ENCODE peak calls at places on chromosomes 4 and X, in ten cellular contexts. S is stimulated activated CD4-positive, alpha-beta T cell treated with anti-CD3 and anti-CD28 coated beads, Interleukin-15, amount 100 ng/mL, for 1 hour; C is NCI-H524 treated with DMSO at 0.1 percent for 48 hours; E is AG04449; D is GDM1; X is MM.1S; Q is activated effector memory CD4-positive, alpha-beta T cell treated with anti-CD3 and anti-CD28 coated beads, Interleukin-2, amount 50 U/mL, for 16 hours; W is neural crest cell; A is amniotic stem cell; N is ELR. U is an unnamed sample.

GRCh38 chr4:77931452-77932135 is 69.0 kb downstream of the MRPL1 start:
- DNase-seq in X (no peak), D (no peak), Q (no peak), E (no peak), C (no peak), A (peak; percentile 10), W (no peak), S (no peak), N (peak; percentile 93), U (no peak)

GRCh38 chrX:16658284-16658683 is 8.3 kb downstream of the S100G start:
- DNase-seq in D (no peak), W (no peak), S (no peak), E (no peak), A (no peak), C (no peak), N (peak; percentile 87), X (no peak), Q (no peak), U (no peak)

GRCh38 chr4:182642831-182643230 is 274.4 kb downstream of the DCTD start:
- DNase-seq in N (peak; percentile 35), S (no peak), D (no peak), X (peak; percentile 27), E (no peak), C (no peak), Q (no peak), A (no peak), W (no peak), U (no peak)

GRCh38 chr4:178090640-178091411 is 648.6 kb upstream of the AGA start:
- DNase-seq in E (no peak), Q (no peak), N (no peak), X (no peak), D (no peak), C (no peak), A (no peak), S (no peak), W (no peak), U (no peak)

GRCh38 chr4:15194520-15194919 is 192.2 kb downstream of the CPEB2 start:
- DNase-seq in Q (no peak), D (no peak), W (no peak), A (no peak), X (no peak), N (no peak), C (no peak), S (no peak), E (no peak), U (no peak)

GRCh38 chr4:98682719-98683118 is 24.3 kb upstream of the TSPAN5 start:
- DNase-seq in W (no peak), N (peak; percentile 73), D (no peak), E (no peak), S (no peak), A (no peak), X (no peak), Q (no peak), C (no peak), U (no peak)

GRCh38 chrX:7116081-7116480 is 31.4 kb upstream of the STS start:
- DNase-seq in C (no peak), N (no peak), D (no peak), S (no peak), E (no peak), Q (no peak), W (no peak), A (no peak), X (no peak), U (no peak)

GRCh38 chrX:47217121-47217851 is 1.2 kb upstream of the CDK16 start:
- DNase-seq in A (peak; percentile 48), N (peak; percentile 90), W (peak; percentile 17), D (no peak), X (no peak), Q (peak; percentile 64), S (no peak), E (no peak), C (no peak), U (no peak)

GRCh38 chr4:17558941-17559708 is 17.9 kb upstream of the LAP3 start:
- DNase-seq in S (no peak), Q (no peak), D (no peak), W (no peak), C (no peak), N (no peak), X (no peak), E (no peak), A (no peak), U (no peak)